ENCODE peak calls at places on chromosomes 5 and 9, in five cellular contexts. One of them, this sample, is unnamed.

GRCh38 chr9:81522721-81523551 is 166.4 kb downstream of the TLE1 start:
- DNase-seq in fibroblast of pulmonary artery: peak
- DNase-seq in fibroblast of the aortic adventitia: peak
- DNase-seq in uterus: no peak
- DNase-seq in IMR-90: peak
- DNase-seq in this sample: peak

GRCh38 chr9:124660341-124660801 is 110.7 kb downstream of the NR6A1 start:
- DNase-seq in uterus: no peak
- DNase-seq in IMR-90: peak
- DNase-seq in fibroblast of pulmonary artery: peak
- DNase-seq in fibroblast of the aortic adventitia: peak
- DNase-seq in this sample: peak

GRCh38 chr5:166436857-166437256 is 1854.6 kb upstream of the WWC1 start:
- DNase-seq in IMR-90: no peak
- DNase-seq in fibroblast of pulmonary artery: peak
- DNase-seq in fibroblast of the aortic adventitia: no peak
- DNase-seq in uterus: no peak
- DNase-seq in this sample: no peak

GRCh38 chr5:133825631-133826289 is 142.7 kb downstream of the C5orf15 start:
- DNase-seq in uterus: no peak
- DNase-seq in fibroblast of the aortic adventitia: no peak
- DNase-seq in IMR-90: no peak
- DNase-seq in fibroblast of pulmonary artery: no peak
- DNase-seq in this sample: no peak

GRCh38 chr5:68823301-68823700 is 270.5 kb upstream of the SLC30A5 start:
- DNase-seq in fibroblast of the aortic adventitia: no peak
- DNase-seq in uterus: no peak
- DNase-seq in fibroblast of pulmonary artery: no peak
- DNase-seq in IMR-90: no peak
- DNase-seq in this sample: no peak

GRCh38 chr5:78615697-78616096 is 32.9 kb downstream of the LHFPL2 start:
- DNase-seq in fibroblast of pulmonary artery: no peak
- DNase-seq in IMR-90: peak
- DNase-seq in uterus: no peak
- DNase-seq in fibroblast of the aortic adventitia: peak
- DNase-seq in this sample: no peak

GRCh38 chr9:81032831-81033230 is 656.5 kb downstream of the TLE1 start:
- DNase-seq in uterus: no peak
- DNase-seq in IMR-90: peak
- DNase-seq in fibroblast of pulmonary artery: peak
- DNase-seq in fibroblast of the aortic adventitia: peak
- DNase-seq in this sample: peak

GRCh38 chr9:80076105-80076504 is 504.3 kb downstream of the TLE4 start:
- DNase-seq in uterus: no peak
- DNase-seq in fibroblast of pulmonary artery: no peak
- DNase-seq in fibroblast of the aortic adventitia: no peak
- DNase-seq in IMR-90: no peak
- DNase-seq in this sample: peak

GRCh38 chr5:133123297-133123696 is 71.5 kb downstream of the HSPA4 start:
- DNase-seq in fibroblast of pulmonary artery: no peak
- DNase-seq in fibroblast of the aortic adventitia: no peak
- DNase-seq in IMR-90: no peak
- DNase-seq in uterus: no peak
- DNase-seq in this sample: no peak

GRCh38 chr5:143431789-143432188 is 28.3 kb upstream of the NR3C1 start:
- DNase-seq in IMR-90: no peak
- DNase-seq in fibroblast of pulmonary artery: no peak
- DNase-seq in fibroblast of the aortic adventitia: no peak
- DNase-seq in uterus: no peak
- DNase-seq in this sample: no peak

GRCh38 chr5:96648023-96648422 is 14.2 kb upstream of the CAST start:
- DNase-seq in fibroblast of pulmonary artery: no peak
- DNase-seq in fibroblast of the aortic adventitia: no peak
- DNase-seq in IMR-90: no peak
- DNase-seq in uterus: no peak
- DNase-seq in this sample: no peak

GRCh38 chr9:1837453-1838084 is 177.6 kb upstream of the SMARCA2 start:
- DNase-seq in fibroblast of the aortic adventitia: peak
- DNase-seq in uterus: no peak
- DNase-seq in fibroblast of pulmonary artery: peak
- DNase-seq in IMR-90: peak
- DNase-seq in this sample: peak

GRCh38 chr9:91143642-91144041 is 218.1 kb downstream of the AUH start:
- DNase-seq in fibroblast of pulmonary artery: no peak
- DNase-seq in IMR-90: no peak
- DNase-seq in fibroblast of the aortic adventitia: no peak
- DNase-seq in uterus: no peak
- DNase-seq in this sample: no peak

DNA sequence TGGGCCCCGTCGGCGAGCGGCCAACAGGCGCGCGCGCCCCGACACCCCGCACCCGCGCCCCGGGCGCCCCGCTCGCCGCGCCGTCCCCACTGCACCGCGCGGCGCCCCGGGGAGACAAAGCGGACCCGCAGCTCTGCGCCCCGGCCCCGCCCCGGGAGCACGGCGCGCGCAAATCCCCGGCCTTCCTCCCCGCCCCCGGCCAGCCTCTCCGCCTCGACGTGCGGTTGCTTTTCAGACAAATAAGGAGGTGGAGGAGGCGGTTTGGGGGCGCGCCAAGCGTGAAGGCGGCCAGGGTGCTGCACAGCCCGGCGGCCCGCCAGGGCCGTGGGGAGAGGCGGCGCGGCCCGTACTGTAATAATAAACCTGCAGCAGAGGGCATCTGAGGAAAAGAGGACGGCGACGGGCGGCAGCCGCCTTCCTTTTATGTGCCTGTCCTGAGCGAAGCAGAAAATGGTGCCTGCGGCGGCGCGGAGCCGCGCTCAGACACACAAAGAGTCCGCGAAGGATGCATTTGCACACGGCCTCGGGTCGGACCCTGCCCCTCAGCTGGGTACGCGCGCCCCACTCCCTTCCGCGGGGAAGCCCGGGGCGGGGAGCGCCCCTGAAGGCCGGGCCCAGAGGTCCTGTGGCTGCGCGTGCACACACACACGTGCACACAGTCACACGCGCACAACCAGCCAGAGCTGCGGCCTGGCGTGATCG is 739 bp upstream of the NREP start:
- DNase-seq in uterus: peak
- DNase-seq in IMR-90: peak
- DNase-seq in fibroblast of pulmonary artery: peak
- DNase-seq in fibroblast of the aortic adventitia: peak
- DNase-seq in this sample: peak
- TF ChIP-seq CTCF in uterus: no peak
- TF ChIP-seq CTCF in IMR-90: peak
- TF ChIP-seq CTCF in fibroblast of pulmonary artery: no peak
- TF ChIP-seq CTCF in fibroblast of the aortic adventitia: peak
- TF ChIP-seq CTCF in this sample: no peak

DNA sequence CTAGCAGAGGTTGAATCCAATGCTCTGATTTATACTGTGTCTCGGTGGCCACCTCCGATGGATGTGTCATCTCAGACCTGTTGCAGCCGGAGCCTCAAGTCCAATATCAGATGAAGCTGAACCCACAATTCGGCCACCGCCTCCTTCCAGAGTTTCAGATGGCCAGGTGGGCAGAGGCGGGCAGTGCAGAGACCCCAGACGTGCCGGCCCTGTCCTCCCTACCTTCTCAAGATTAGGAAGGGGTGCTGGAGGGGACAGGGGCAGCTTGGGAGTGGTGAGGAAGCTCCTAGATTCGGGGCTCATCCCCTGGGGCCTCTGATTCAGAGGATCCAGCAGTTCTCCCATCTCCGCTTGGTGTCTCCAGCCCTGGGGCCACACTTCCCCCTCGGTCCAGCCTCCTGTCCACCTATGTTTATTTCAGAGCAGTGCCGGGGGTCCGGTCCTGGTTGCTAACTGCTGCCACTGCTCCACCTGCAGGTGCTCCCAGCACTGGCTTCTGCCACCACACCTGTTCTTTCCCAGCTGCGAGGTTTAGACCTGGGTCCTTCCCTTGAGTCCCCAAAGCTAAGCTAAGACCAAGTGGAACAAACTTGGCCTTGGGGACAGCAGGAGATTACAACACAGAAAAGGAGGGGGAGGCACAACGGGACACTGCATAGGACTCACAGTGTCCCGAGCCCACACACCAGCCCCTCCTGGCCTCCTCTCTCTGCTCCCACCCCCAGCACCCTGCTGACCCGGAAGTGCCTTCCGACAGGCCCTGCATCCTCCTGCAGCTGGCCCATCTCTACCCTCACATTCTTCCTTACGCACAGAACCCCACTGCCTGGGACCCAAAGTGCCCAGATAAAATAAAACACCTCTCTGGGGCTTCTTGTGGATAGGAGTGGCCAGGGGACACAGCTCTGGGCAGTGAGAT is 81.6 kb downstream of the NTNG2 start:
- DNase-seq in fibroblast of pulmonary artery: no peak
- DNase-seq in IMR-90: peak
- DNase-seq in uterus: no peak
- DNase-seq in fibroblast of the aortic adventitia: no peak
- DNase-seq in this sample: no peak
- H3K4me3 ChIP-seq in fibroblast of pulmonary artery: no peak
- H3K4me3 ChIP-seq in IMR-90: no peak
- H3K4me3 ChIP-seq in uterus: no peak
- H3K4me3 ChIP-seq in fibroblast of the aortic adventitia: no peak
- H3K4me3 ChIP-seq in this sample: no peak

DNA sequence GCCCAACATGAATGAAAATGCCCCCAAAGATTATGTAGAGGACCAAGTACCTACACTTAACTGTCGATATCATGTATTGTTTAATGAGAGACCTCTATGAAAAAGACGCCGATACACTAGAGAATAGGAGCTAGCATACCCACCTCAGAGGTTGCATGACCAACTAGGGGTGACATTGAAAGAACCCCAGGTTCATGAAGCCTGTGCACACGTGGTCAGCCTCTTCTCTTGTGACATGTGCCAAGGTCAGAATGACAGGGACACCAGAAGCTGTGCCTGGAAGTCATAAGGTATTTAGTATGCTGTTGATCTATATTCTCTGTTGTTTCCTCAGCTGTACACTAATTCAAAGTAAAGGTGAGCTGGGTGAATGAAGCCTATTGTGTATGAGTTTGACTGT is 1594.1 kb downstream of the EFNA5 start:
- DNase-seq in fibroblast of pulmonary artery: no peak
- DNase-seq in uterus: no peak
- DNase-seq in IMR-90: no peak
- DNase-seq in fibroblast of the aortic adventitia: no peak
- DNase-seq in this sample: no peak
- TF ChIP-seq CTCF in fibroblast of pulmonary artery: no peak
- TF ChIP-seq CTCF in uterus: no peak
- TF ChIP-seq CTCF in IMR-90: no peak
- TF ChIP-seq CTCF in fibroblast of the aortic adventitia: no peak
- TF ChIP-seq CTCF in this sample: no peak

DNA sequence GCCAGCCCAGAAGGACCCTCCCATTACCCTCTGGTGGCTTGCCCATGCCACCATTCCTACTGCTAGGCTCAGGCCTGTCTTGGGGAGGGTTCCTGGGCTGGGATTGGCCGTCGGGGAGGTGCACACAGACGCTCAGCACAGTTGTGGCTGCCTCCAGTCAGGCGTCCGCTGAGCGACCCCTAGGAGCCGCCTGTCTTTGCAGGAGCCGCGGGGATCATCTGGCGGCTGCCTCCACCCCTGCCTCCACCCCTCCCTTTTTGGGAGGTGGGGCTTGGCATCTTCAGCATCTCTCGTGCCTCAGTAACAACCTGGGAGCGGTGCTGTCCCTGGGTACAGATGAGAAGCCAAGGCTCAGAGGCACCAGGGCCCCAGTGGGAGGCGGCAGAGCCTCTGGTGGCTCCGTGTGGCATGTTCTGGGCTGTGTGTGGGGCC is 39.6 kb downstream of the RXRA start:
- DNase-seq in fibroblast of pulmonary artery: peak
- DNase-seq in IMR-90: no peak
- DNase-seq in fibroblast of the aortic adventitia: peak
- DNase-seq in uterus: peak
- DNase-seq in this sample: no peak
- H3K4me3 ChIP-seq in fibroblast of pulmonary artery: no peak
- H3K4me3 ChIP-seq in IMR-90: no peak
- H3K4me3 ChIP-seq in fibroblast of the aortic adventitia: peak
- H3K4me3 ChIP-seq in uterus: no peak
- H3K4me3 ChIP-seq in this sample: no peak

This sample was measured in cardiac fibroblast.